ENCODE peak calls at places on chromosome 21, in eight cellular contexts. U is cardiac fibroblast; M is amniotic epithelial cell; W is GM20000; P is activated gamma-delta T cell treated with Interleukin-2 at 50 U/mL for 16 hours; H is posterior vena cava; Z is IMR-90; A is activated naive CD8-positive, alpha-beta T cell treated with anti-CD3 and anti-CD28 coated beads for 36 hours. Q is an unnamed sample.

GRCh38 chr21:43375827-43376795 is 50.8 kb downstream of the SIK1 start:
- DNase-seq in U (no peak), M (no peak), W (no peak), P (no peak), H (no peak), Z (no peak), A (no peak), Q (no peak)

GRCh38 chr21:35819134-35819533 is 241.2 kb downstream of the SETD4 start:
- DNase-seq in U (no peak), M (no peak), W (no peak), P (no peak), H (no peak), Z (no peak), A (no peak), Q (no peak)

GRCh38 chr21:44400791-44401385 is 47.5 kb downstream of the TRPM2 start:
- DNase-seq in U (no peak), M (no peak), W (no peak), P (no peak), H (no peak), Z (no peak), A (no peak), Q (no peak)

GRCh38 chr21:36004441-36004840 is 55.9 kb downstream of the SETD4 start:
- DNase-seq in U (peak; percentile 3), M (no peak), W (no peak), P (no peak), H (no peak), Z (peak; percentile 16), A (no peak), Q (no peak)

GRCh38 chr21:34986561-34987533 is 62.3 kb downstream of the RUNX1 start:
- DNase-seq in U (peak; percentile 61), M (peak; percentile 94), W (peak; percentile 64), P (peak; percentile 59), H (no peak), Z (peak; percentile 81), A (peak; percentile 80), Q (peak; percentile 73)

GRCh38 chr21:38897532-38898421 is 92.0 kb downstream of the ETS2 start:
- DNase-seq in U (no peak), M (no peak), W (no peak), P (no peak), H (no peak), Z (no peak), A (no peak), Q (no peak)

GRCh38 chr21:37986000-37986399 is 69.7 kb upstream of the KCNJ6 start:
- DNase-seq in U (no peak), M (no peak), W (no peak), P (no peak), H (no peak), Z (no peak), A (no peak), Q (no peak)

GRCh38 chr21:42820513-42821465 is 58.5 kb downstream of the WDR4 start:
- DNase-seq in U (no peak), M (no peak), W (no peak), P (no peak), H (peak; percentile 41), Z (no peak), A (no peak), Q (no peak)

GRCh38 chr21:16082038-16082816 is 352.4 kb downstream of the USP25 start:
- DNase-seq in U (peak; percentile 57), M (peak; percentile 29), W (no peak), P (no peak), H (no peak), Z (peak; percentile 22), A (no peak), Q (no peak)

GRCh38 chr21:32411366-32412161 is 942 bp upstream of the EVA1C start:
- DNase-seq in U (peak; percentile 92), M (peak; percentile 62), W (no peak), P (peak; percentile 61), H (peak; percentile 98), Z (peak; percentile 38), A (peak; percentile 79), Q (no peak)

GRCh38 chr21:44958471-44959191 is 18.8 kb downstream of the SLX9 start:
- DNase-seq in U (peak; percentile 97), M (peak; percentile 99), W (no peak), P (no peak), H (peak; percentile 96), Z (peak; percentile 67), A (no peak), Q (no peak)

GRCh38 chr21:38712076-38712475 is 93.7 kb upstream of the ETS2 start:
- DNase-seq in U (peak; percentile 63), M (peak; percentile 45), W (no peak), P (no peak), H (no peak), Z (peak; percentile 27), A (no peak), Q (no peak)

GRCh38 chr21:27359141-27359540 is 392.3 kb upstream of the ADAMTS5 start:
- DNase-seq in U (peak; percentile 22), M (peak; percentile 89), W (no peak), P (no peak), H (no peak), Z (peak; percentile 42), A (no peak), Q (no peak)

GRCh38 chr21:36478207-36478701 is 1.7 kb downstream of the CLDN14 start:
- DNase-seq in U (peak; percentile 61), M (peak; percentile 92), W (no peak), P (no peak), H (peak; percentile 50), Z (peak; percentile 88), A (no peak), Q (peak; percentile 24)

GRCh38 chr21:10272216-10272615 is 249.2 kb upstream of the TPTE start:
- DNase-seq in U (no peak), M (no peak), W (no peak), P (no peak), H (peak; percentile 51), Z (no peak), A (no peak), Q (no peak)

GRCh38 chr21:26506951-26507350 is 66.1 kb downstream of the CYYR1 start:
- DNase-seq in U (peak; percentile 29), M (peak; percentile 74), W (no peak), P (no peak), H (no peak), Z (peak; percentile 7), A (no peak), Q (no peak)

GRCh38 chr21:41943468-41944250 is 10.2 kb downstream of the C2CD2 start:
- DNase-seq in U (no peak), M (no peak), W (no peak), P (no peak), H (peak; percentile 62), Z (no peak), A (no peak), Q (no peak)

GRCh38 chr21:46325073-46325912 is 1.3 kb downstream of the PCNT start:
- DNase-seq in U (peak; percentile 58), M (peak; percentile 37), W (peak; percentile 61), P (peak; percentile 19), H (no peak), Z (peak; percentile 47), A (peak; percentile 49), Q (peak; percentile 63)

GRCh38 chr21:17461582-17461981 is 51.3 kb upstream of the CXADR start:
- DNase-seq in U (peak; percentile 56), M (peak; percentile 62), W (no peak), P (no peak), H (no peak), Z (peak; percentile 43), A (no peak), Q (no peak)

GRCh38 chr21:16568661-16569060 is 838.9 kb downstream of the USP25 start:
- DNase-seq in U (no peak), M (no peak), W (no peak), P (no peak), H (no peak), Z (no peak), A (no peak), Q (no peak)

GRCh38 chr21:14581902-14582457 is 35.9 kb upstream of the SAMSN1 start:
- DNase-seq in U (no peak), M (no peak), W (no peak), P (no peak), H (no peak), Z (no peak), A (no peak), Q (no peak)

GRCh38 chr21:15729674-15730483 is at the start of gene USP25:
- DNase-seq in U (peak; percentile 84), M (peak; percentile 64), W (peak; percentile 99), P (peak; percentile 85), H (peak; percentile 97), Z (peak; percentile 60), A (peak; percentile 80), Q (peak; percentile 89)

GRCh38 chr21:44950351-44950750 is 10.5 kb downstream of the SLX9 start:
- DNase-seq in U (no peak), M (no peak), W (no peak), P (no peak), H (no peak), Z (no peak), A (no peak), Q (no peak)

GRCh38 chr21:28540514-28540913 is 452.2 kb downstream of the LTN1 start:
- DNase-seq in U (peak; percentile 48), M (peak; percentile 49), W (no peak), P (no peak), H (no peak), Z (peak; percentile 89), A (no peak), Q (no peak)

GRCh38 chr21:36155603-36156338 is 853 bp upstream of the DOP1B start:
- DNase-seq in U (no peak), M (no peak), W (no peak), P (no peak), H (peak; percentile 79), Z (no peak), A (no peak), Q (no peak)

GRCh38 chr21:33327792-33328433 is 3.1 kb downstream of the IFNAR1 start:
- DNase-seq in U (no peak), M (no peak), W (no peak), P (no peak), H (no peak), Z (no peak), A (no peak), Q (no peak)

GRCh38 chr21:18443085-18443484 is 39.5 kb upstream of the TMPRSS15 start:
- DNase-seq in U (no peak), M (no peak), W (no peak), P (no peak), H (no peak), Z (no peak), A (no peak), Q (no peak)

GRCh38 chr21:38170283-38170682 is 86.5 kb upstream of the KCNJ15 start:
- DNase-seq in U (peak; percentile 45), M (peak; percentile 32), W (peak; percentile 21), P (no peak), H (no peak), Z (peak; percentile 12), A (no peak), Q (no peak)

GRCh38 chr21:35342440-35342839 is 293.3 kb upstream of the RUNX1 start:
- DNase-seq in U (no peak), M (no peak), W (peak; percentile 55), P (no peak), H (no peak), Z (no peak), A (no peak), Q (peak; percentile 57)

GRCh38 chr21:29524055-29524454 is 225.3 kb downstream of the BACH1 start:
- DNase-seq in U (peak; percentile 9), M (peak; percentile 42), W (no peak), P (no peak), H (no peak), Z (no peak), A (no peak), Q (no peak)

GRCh38 chr21:38240121-38240520 is 16.7 kb upstream of the KCNJ15 start:
- DNase-seq in U (no peak), M (no peak), W (no peak), P (no peak), H (no peak), Z (no peak), A (no peak), Q (no peak)

GRCh38 chr21:40563845-40564717 is 282.9 kb downstream of the DSCAM start:
- DNase-seq in U (no peak), M (no peak), W (no peak), P (no peak), H (no peak), Z (no peak), A (no peak), Q (no peak)

GRCh38 chr21:18191139-18191538 is 53.5 kb upstream of the CHODL start:
- DNase-seq in U (no peak), M (no peak), W (no peak), P (no peak), H (no peak), Z (no peak), A (no peak), Q (no peak)

GRCh38 chr21:31537872-31538576 is 121.5 kb upstream of the SOD1 start:
- DNase-seq in U (no peak), M (no peak), W (no peak), P (no peak), H (no peak), Z (no peak), A (no peak), Q (no peak)